ENCODE peak calls at places on chromosomes 7 and 10, in five cellular contexts. E is transverse colon, D is adrenal gland, B is D721Med, I is HCT116. Z is an unnamed sample.

GRCh38 chr7:25382175-25382574 is 153.9 kb upstream of the NPVF start:
- DNase-seq in E (no peak), B (no peak), I (no peak), D (no peak), Z (no peak)

GRCh38 chr7:149733554-149734513 is 39.6 kb downstream of the ZNF467 start:
- DNase-seq in D (no peak), I (no peak), B (no peak), E (no peak), Z (no peak)

GRCh38 chr7:20172736-20173334 is 44.3 kb downstream of the MACC1 start:
- DNase-seq in B (peak; percentile 30), I (peak; percentile 52), E (peak; percentile 62), D (peak; percentile 69), Z (peak; percentile 33)

GRCh38 chr10:124346831-124347230 is 71.9 kb downstream of the OAT start:
- DNase-seq in I (no peak), B (no peak), D (no peak), E (no peak), Z (no peak)

GRCh38 chr10:120841522-120842189 is 9.5 kb upstream of the WDR11 start:
- DNase-seq in E (no peak), D (no peak), I (no peak), B (no peak), Z (no peak)

GRCh38 chr10:128087884-128088695 is 38.1 kb downstream of the MKI67 start:
- DNase-seq in E (no peak), I (peak; percentile 47), B (no peak), D (no peak), Z (no peak)

GRCh38 chr7:95330194-95331003 is 6.1 kb upstream of the PON1 start:
- DNase-seq in E (no peak), D (no peak), B (no peak), I (no peak), Z (peak; percentile 60)

GRCh38 chr7:47559306-47560220 is 22.3 kb downstream of the TNS3 start:
- DNase-seq in B (no peak), D (no peak), I (no peak), E (no peak), Z (no peak)

GRCh38 chr7:16034353-16034752 is 347.9 kb upstream of the MEOX2 start:
- DNase-seq in I (no peak), B (no peak), D (no peak), E (no peak), Z (no peak)

GRCh38 chr7:26910221-26910620 is 45.8 kb upstream of the SKAP2 start:
- DNase-seq in I (peak; percentile 36), D (peak; percentile 72), E (peak; percentile 27), B (no peak), Z (no peak)

GRCh38 chr7:107953924-107954303 is 49.0 kb downstream of the LAMB1 start:
- DNase-seq in E (no peak), I (no peak), B (no peak), D (no peak), Z (no peak)

GRCh38 chr7:26900283-26900682 is 35.9 kb upstream of the SKAP2 start:
- DNase-seq in E (no peak), I (no peak), B (no peak), D (no peak), Z (no peak)

GRCh38 chr10:90935581-90936292 is 14.8 kb upstream of the ANKRD1 start:
- DNase-seq in E (no peak), I (no peak), D (no peak), B (no peak), Z (no peak)

GRCh38 chr10:23694921-23695824 is 256.3 kb downstream of the OTUD1 start:
- DNase-seq in E (no peak), I (no peak), B (no peak), D (no peak), Z (no peak)

GRCh38 chr10:80588506-80589020 is 50.9 kb downstream of the SH2D4B start:
- DNase-seq in E (no peak), B (no peak), I (no peak), D (no peak), Z (no peak)

GRCh38 chr7:65397730-65398142 is 24.1 kb downstream of the ZNF92 start:
- DNase-seq in E (no peak), I (no peak), D (no peak), B (no peak), Z (no peak)
- TF ChIP-seq CTCF in E (no peak), I (no peak), D (no peak), B (no peak), Z (no peak)

DNA sequence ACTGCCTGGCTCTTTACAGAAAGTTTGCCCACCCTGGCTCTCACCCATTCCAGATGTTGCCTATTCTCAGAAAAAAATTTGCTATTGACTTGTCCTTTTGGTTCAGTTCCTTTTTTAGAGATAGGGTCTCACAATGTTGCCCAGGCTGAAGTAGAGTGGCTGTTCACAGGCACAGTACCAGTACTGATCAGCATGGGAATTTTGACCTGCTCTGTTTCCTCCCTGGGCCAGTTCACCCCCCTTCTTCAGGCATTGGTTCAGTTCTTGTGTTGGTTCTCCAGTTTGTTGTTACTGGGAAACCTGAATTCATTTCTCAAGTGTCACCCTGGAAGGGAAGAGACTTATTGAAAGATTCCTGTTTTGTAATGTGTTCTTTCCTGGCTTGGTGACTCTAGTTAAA is 52.4 kb downstream of the CNNM2 start:
- DNase-seq in E (no peak), I (no peak), B (no peak), D (no peak), Z (no peak)
- TF ChIP-seq CTCF in E (no peak), I (no peak), B (no peak), D (no peak), Z (no peak)

DNA sequence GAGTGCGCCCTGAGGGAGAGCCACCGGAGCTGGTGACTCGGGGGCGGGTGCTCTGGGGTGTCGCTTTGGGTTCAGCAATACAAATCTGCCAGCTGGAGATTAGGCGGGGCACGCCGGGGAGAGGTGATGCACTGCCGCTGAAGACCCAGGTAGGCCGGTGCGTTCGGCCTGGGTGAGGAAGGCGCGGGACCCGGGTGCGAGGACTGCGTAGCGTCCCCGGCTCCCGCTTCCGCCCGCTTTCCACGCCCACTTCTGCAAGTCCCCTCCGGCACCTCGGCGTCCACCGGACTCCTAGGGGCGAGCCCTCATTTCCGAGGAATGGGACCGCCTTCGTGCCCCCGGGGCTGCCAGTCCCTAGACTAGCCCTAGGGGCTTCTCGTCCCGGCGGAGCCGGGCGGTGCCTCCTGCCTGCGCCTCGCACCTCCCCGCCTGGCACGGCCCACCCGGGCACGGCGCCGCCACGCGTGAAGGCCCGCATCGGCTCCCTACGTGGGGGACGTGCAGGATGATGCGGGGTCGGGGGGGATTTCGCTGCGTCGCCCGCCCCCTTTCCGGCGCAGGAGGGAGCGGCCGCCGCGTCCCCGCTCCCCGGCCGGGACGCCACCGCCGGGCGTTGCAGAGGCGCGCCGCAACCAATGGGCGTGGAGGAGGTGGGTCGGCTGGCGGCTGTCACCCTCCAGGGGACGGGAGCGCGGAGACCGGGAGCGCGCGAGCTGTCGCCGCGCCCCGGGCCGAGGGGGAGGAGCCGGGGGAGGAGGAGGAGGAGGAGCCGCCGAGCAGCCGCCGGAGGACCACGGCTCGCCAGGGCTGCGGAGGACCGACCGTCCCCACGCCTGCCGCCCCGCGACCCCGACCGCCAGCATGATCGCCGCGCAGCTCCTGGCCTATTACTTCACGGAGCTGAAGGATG is 40.0 kb downstream of the HK1 start:
- DNase-seq in D (peak; percentile 92), B (peak; percentile 95), I (peak; percentile 59), E (peak; percentile 94), Z (peak; percentile 99)
- TF ChIP-seq CTCF in D (no peak), B (no peak), I (no peak), E (no peak), Z (no peak)

GRCh38 chr10:43377393-43377883 is 6.0 kb downstream of the FXYD4 start:
- DNase-seq in D (no peak), I (peak; percentile 55), B (no peak), E (no peak), Z (no peak)
- TF ChIP-seq CTCF in D (no peak), I (peak; percentile 74), B (no peak), E (no peak), Z (no peak)

Z was measured in GM20000.